ENCODE peak calls at places on chromosomes 13 and 19, in ten cellular contexts. One of them, this sample, is unnamed.

GRCh38 chr13:23500858-23501257 is 67.4 kb upstream of the SACS start:
- DNase-seq in body of pancreas: no peak
- DNase-seq in NCI-H187 treated with DMSO at 0.1 percent for 48 hours: no peak
- DNase-seq in A172: peak; percentile 90
- DNase-seq in NCI-H446 treated with DMSO at 0.1 percent for 48 hours: no peak
- DNase-seq in mucosa of gallbladder: no peak
- DNase-seq in Caco-2: no peak
- DNase-seq in heart left ventricle: no peak
- DNase-seq in Calu3: no peak
- DNase-seq in amygdala: no peak
- DNase-seq in this sample: no peak

GRCh38 chr19:47305309-47305751 is 4.3 kb upstream of the C5AR1 start:
- DNase-seq in NCI-H187 treated with DMSO at 0.1 percent for 48 hours: no peak
- DNase-seq in mucosa of gallbladder: peak; percentile 53
- DNase-seq in Caco-2: peak; percentile 87
- DNase-seq in body of pancreas: peak; percentile 90
- DNase-seq in amygdala: no peak
- DNase-seq in A172: peak; percentile 45
- DNase-seq in heart left ventricle: peak; percentile 34
- DNase-seq in NCI-H446 treated with DMSO at 0.1 percent for 48 hours: peak; percentile 13
- DNase-seq in Calu3: peak; percentile 86
- DNase-seq in this sample: peak; percentile 73

GRCh38 chr13:108026671-108027410 is 188.5 kb downstream of the LIG4 start:
- DNase-seq in NCI-H187 treated with DMSO at 0.1 percent for 48 hours: no peak
- DNase-seq in NCI-H446 treated with DMSO at 0.1 percent for 48 hours: no peak
- DNase-seq in mucosa of gallbladder: no peak
- DNase-seq in Calu3: no peak
- DNase-seq in Caco-2: no peak
- DNase-seq in amygdala: no peak
- DNase-seq in body of pancreas: no peak
- DNase-seq in A172: no peak
- DNase-seq in heart left ventricle: no peak
- DNase-seq in this sample: no peak

GRCh38 chr13:48539550-48539949 is 6.7 kb upstream of the RCBTB2 start:
- DNase-seq in Caco-2: no peak
- DNase-seq in amygdala: no peak
- DNase-seq in mucosa of gallbladder: no peak
- DNase-seq in body of pancreas: no peak
- DNase-seq in heart left ventricle: no peak
- DNase-seq in A172: no peak
- DNase-seq in NCI-H187 treated with DMSO at 0.1 percent for 48 hours: no peak
- DNase-seq in NCI-H446 treated with DMSO at 0.1 percent for 48 hours: no peak
- DNase-seq in Calu3: no peak
- DNase-seq in this sample: no peak

GRCh38 chr19:18660051-18660910 is 23.2 kb upstream of the CRTC1 start:
- DNase-seq in mucosa of gallbladder: no peak
- DNase-seq in Caco-2: no peak
- DNase-seq in Calu3: peak; percentile 60
- DNase-seq in amygdala: no peak
- DNase-seq in NCI-H446 treated with DMSO at 0.1 percent for 48 hours: no peak
- DNase-seq in heart left ventricle: peak; percentile 71
- DNase-seq in NCI-H187 treated with DMSO at 0.1 percent for 48 hours: no peak
- DNase-seq in A172: peak; percentile 87
- DNase-seq in body of pancreas: peak; percentile 41
- DNase-seq in this sample: no peak

GRCh38 chr13:67221630-67222226 is 8.4 kb downstream of the PCDH9 start:
- DNase-seq in body of pancreas: no peak
- DNase-seq in heart left ventricle: no peak
- DNase-seq in A172: no peak
- DNase-seq in NCI-H187 treated with DMSO at 0.1 percent for 48 hours: no peak
- DNase-seq in amygdala: no peak
- DNase-seq in NCI-H446 treated with DMSO at 0.1 percent for 48 hours: no peak
- DNase-seq in mucosa of gallbladder: no peak
- DNase-seq in Caco-2: no peak
- DNase-seq in Calu3: no peak
- DNase-seq in this sample: no peak

GRCh38 chr13:80881495-80882482 is 540.9 kb upstream of the SPRY2 start:
- DNase-seq in body of pancreas: no peak
- DNase-seq in A172: peak; percentile 25
- DNase-seq in heart left ventricle: no peak
- DNase-seq in Caco-2: peak; percentile 31
- DNase-seq in NCI-H187 treated with DMSO at 0.1 percent for 48 hours: no peak
- DNase-seq in amygdala: no peak
- DNase-seq in mucosa of gallbladder: no peak
- DNase-seq in NCI-H446 treated with DMSO at 0.1 percent for 48 hours: no peak
- DNase-seq in Calu3: no peak
- DNase-seq in this sample: no peak

GRCh38 chr13:98144501-98145350 is 1.8 kb downstream of the FARP1 start:
- DNase-seq in NCI-H446 treated with DMSO at 0.1 percent for 48 hours: no peak
- DNase-seq in heart left ventricle: no peak
- DNase-seq in A172: peak; percentile 31
- DNase-seq in mucosa of gallbladder: no peak
- DNase-seq in body of pancreas: peak; percentile 20
- DNase-seq in Caco-2: peak; percentile 68
- DNase-seq in amygdala: no peak
- DNase-seq in Calu3: peak; percentile 29
- DNase-seq in NCI-H187 treated with DMSO at 0.1 percent for 48 hours: peak; percentile 49
- DNase-seq in this sample: no peak

GRCh38 chr13:59356607-59357006 is 807.1 kb downstream of the DIAPH3 start:
- DNase-seq in A172: no peak
- DNase-seq in NCI-H187 treated with DMSO at 0.1 percent for 48 hours: no peak
- DNase-seq in Calu3: no peak
- DNase-seq in mucosa of gallbladder: peak; percentile 70
- DNase-seq in NCI-H446 treated with DMSO at 0.1 percent for 48 hours: peak; percentile 83
- DNase-seq in heart left ventricle: peak; percentile 88
- DNase-seq in Caco-2: no peak
- DNase-seq in amygdala: no peak
- DNase-seq in body of pancreas: peak; percentile 81
- DNase-seq in this sample: no peak

GRCh38 chr19:3047307-3048189 is 14.7 kb downstream of the TLE5 start:
- DNase-seq in NCI-H187 treated with DMSO at 0.1 percent for 48 hours: peak; percentile 85
- DNase-seq in body of pancreas: peak; percentile 88
- DNase-seq in Caco-2: peak; percentile 56
- DNase-seq in mucosa of gallbladder: peak; percentile 83
- DNase-seq in amygdala: no peak
- DNase-seq in heart left ventricle: peak; percentile 69
- DNase-seq in A172: peak; percentile 77
- DNase-seq in Calu3: peak; percentile 45
- DNase-seq in NCI-H446 treated with DMSO at 0.1 percent for 48 hours: peak; percentile 61
- DNase-seq in this sample: peak; percentile 87

GRCh38 chr13:105436946-105437345 is 1098.5 kb downstream of the EFNB2 start:
- DNase-seq in heart left ventricle: no peak
- DNase-seq in Caco-2: no peak
- DNase-seq in body of pancreas: no peak
- DNase-seq in A172: no peak
- DNase-seq in NCI-H187 treated with DMSO at 0.1 percent for 48 hours: no peak
- DNase-seq in Calu3: no peak
- DNase-seq in NCI-H446 treated with DMSO at 0.1 percent for 48 hours: no peak
- DNase-seq in amygdala: no peak
- DNase-seq in mucosa of gallbladder: no peak
- DNase-seq in this sample: no peak

This sample was measured in stomach.